ENCODE peak calls at places on chromosomes 7 and 10, in four cellular contexts. S is mesendoderm, F is IMR-90, T is PC-3. R is an unnamed sample.

GRCh38 chr7:25663877-25664276 is 435.6 kb upstream of the NPVF start:
- DNase-seq in S (no peak), F (no peak), T (no peak), R (no peak)

GRCh38 chr10:689433-690226 is at the start of gene DIP2C:
- DNase-seq in S (peak; percentile 70), F (peak; percentile 77), T (peak; percentile 44), R (no peak)

GRCh38 chr7:821688-822087 is 10.6 kb upstream of the SUN1 start:
- DNase-seq in S (no peak), F (no peak), T (no peak), R (no peak)

GRCh38 chr7:158407581-158408331 is 179.9 kb downstream of the PTPRN2 start:
- DNase-seq in S (peak; percentile 66), F (no peak), T (peak; percentile 71), R (no peak)

GRCh38 chr10:11339660-11340059 is 271.8 kb downstream of the USP6NL start:
- DNase-seq in S (no peak), F (no peak), T (no peak), R (no peak)

GRCh38 chr10:36677170-36677768 is 448.1 kb upstream of the ANKRD30A start:
- DNase-seq in S (no peak), F (peak; percentile 78), T (peak; percentile 90), R (no peak)

GRCh38 chr7:522071-522937 is 2.7 kb upstream of the PDGFA start:
- DNase-seq in S (peak; percentile 51), F (peak; percentile 32), T (peak; percentile 37), R (no peak)

GRCh38 chr10:91188889-91189288 is 31.6 kb upstream of the PCGF5 start:
- DNase-seq in S (peak; percentile 11), F (no peak), T (no peak), R (no peak)

GRCh38 chr7:128322040-128322643 is 21.6 kb downstream of the RBM28 start:
- DNase-seq in S (peak; percentile 55), F (peak; percentile 54), T (peak; percentile 53), R (no peak)

GRCh38 chr10:98262571-98262970 is 5.4 kb downstream of the LOXL4 start:
- DNase-seq in S (peak; percentile 77), F (peak; percentile 36), T (peak; percentile 70), R (peak; percentile 25)

GRCh38 chr10:27805215-27805614 is 59.6 kb upstream of the MKX start:
- DNase-seq in S (no peak), F (no peak), T (no peak), R (no peak)

GRCh38 chr7:121126801-121127534 is 138.5 kb downstream of the CPED1 start:
- DNase-seq in S (no peak), F (peak; percentile 27), T (peak; percentile 32), R (no peak)

GRCh38 chr7:115004121-115004520 is 82.2 kb downstream of the MDFIC start:
- DNase-seq in S (peak; percentile 26), F (peak; percentile 14), T (peak; percentile 85), R (no peak)

GRCh38 chr10:98263088-98263487 is 4.9 kb downstream of the LOXL4 start:
- DNase-seq in S (no peak), F (no peak), T (no peak), R (no peak)

GRCh38 chr7:95916573-95917371 is 144.4 kb downstream of the DYNC1I1 start:
- DNase-seq in S (peak; percentile 65), F (peak; percentile 58), T (peak; percentile 83), R (peak; percentile 57)

GRCh38 chr10:60446070-60446833 is 56.6 kb upstream of the ANK3 start:
- DNase-seq in S (no peak), F (no peak), T (peak; percentile 65), R (no peak)

GRCh38 chr10:1712314-1712713 is 25.0 kb downstream of the ADARB2 start:
- DNase-seq in S (no peak), F (no peak), T (no peak), R (no peak)

DNA sequence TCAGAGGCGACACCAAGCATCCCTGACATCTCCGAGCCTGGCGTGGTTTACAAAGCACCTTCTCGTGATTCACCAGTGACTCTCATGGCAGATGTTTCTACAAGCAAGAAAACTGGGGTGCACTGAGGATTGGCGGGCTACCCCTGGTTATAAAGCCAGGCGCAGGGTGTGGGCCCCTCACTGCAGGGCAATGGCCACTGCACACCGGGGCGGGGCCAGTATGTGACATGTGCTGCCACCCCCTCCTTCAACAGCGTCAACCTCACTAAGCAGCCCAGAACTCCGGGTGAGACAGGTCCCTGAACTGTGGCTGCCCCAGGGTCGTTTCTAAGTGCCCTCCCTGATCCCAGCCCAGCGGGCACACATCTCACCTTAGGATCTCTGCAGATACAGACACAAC is 63.8 kb downstream of the CHST15 start:
- DNase-seq in S (no peak), F (no peak), T (no peak), R (no peak)
- H3K4me1 ChIP-seq in S (peaks cover 6% of the 10 kb centered on the region), F (no peaks in the 10 kb centered on the region), T (peaks cover 7% of the 10 kb centered on the region), R (peaks cover 3% of the 10 kb centered on the region)

GRCh38 chr10:79241990-79242619 is 105.2 kb upstream of the PPIF start:
- DNase-seq in S (peak; percentile 81), F (peak; percentile 67), T (peak; percentile 93), R (no peak)
- H3K9ac ChIP-seq in S (peak overlapping the region; percentile 71), F (peak overlapping the region; percentile 2), T (peak overlapping the region; percentile 29), R (peak overlapping the region; percentile 74)

GRCh38 chr7:107978815-107979408 is 24.0 kb downstream of the LAMB1 start:
- DNase-seq in S (no peak), F (no peak), T (no peak), R (no peak)

GRCh38 chr7:107973861-107974260 is 29.1 kb downstream of the LAMB1 start:
- DNase-seq in S (no peak), F (no peak), T (no peak), R (no peak)

GRCh38 chr7:107975394-107976013 is 27.5 kb downstream of the LAMB1 start:
- DNase-seq in S (no peak), F (no peak), T (no peak), R (no peak)

GRCh38 chr7:107980171-107980570 is 22.8 kb downstream of the LAMB1 start:
- DNase-seq in S (no peak), F (no peak), T (no peak), R (no peak)

GRCh38 chr7:107976620-107977019 is 26.3 kb downstream of the LAMB1 start:
- DNase-seq in S (no peak), F (no peak), T (no peak), R (no peak)
- H3K4me1 ChIP-seq in S (no peaks in the 10 kb centered on the region), F (peaks cover 7% of the 10 kb centered on the region), T (no peaks in the 10 kb centered on the region), R (no peaks in the 10 kb centered on the region)

GRCh38 chr7:122300607-122301079 is 3.9 kb downstream of the FEZF1 start:
- DNase-seq in S (peak; percentile 21), F (no peak), T (no peak), R (no peak)

GRCh38 chr7:122299935-122300606 is 4.5 kb downstream of the FEZF1 start:
- DNase-seq in S (peak; percentile 23), F (no peak), T (no peak), R (no peak)

GRCh38 chr7:122298618-122299017 is 5.9 kb downstream of the FEZF1 start:
- DNase-seq in S (no peak), F (no peak), T (no peak), R (no peak)

GRCh38 chr7:122298131-122298530 is 6.4 kb downstream of the FEZF1 start:
- DNase-seq in S (no peak), F (no peak), T (no peak), R (no peak)

GRCh38 chr7:122299624-122299934 is 5.0 kb downstream of the FEZF1 start:
- DNase-seq in S (peak; percentile 51), F (no peak), T (no peak), R (no peak)
- H3K9ac ChIP-seq in S (peak overlapping the region; percentile 56), F (no peak overlapping the region), T (no peak overlapping the region), R (peak overlapping the region; percentile 43)

DNA sequence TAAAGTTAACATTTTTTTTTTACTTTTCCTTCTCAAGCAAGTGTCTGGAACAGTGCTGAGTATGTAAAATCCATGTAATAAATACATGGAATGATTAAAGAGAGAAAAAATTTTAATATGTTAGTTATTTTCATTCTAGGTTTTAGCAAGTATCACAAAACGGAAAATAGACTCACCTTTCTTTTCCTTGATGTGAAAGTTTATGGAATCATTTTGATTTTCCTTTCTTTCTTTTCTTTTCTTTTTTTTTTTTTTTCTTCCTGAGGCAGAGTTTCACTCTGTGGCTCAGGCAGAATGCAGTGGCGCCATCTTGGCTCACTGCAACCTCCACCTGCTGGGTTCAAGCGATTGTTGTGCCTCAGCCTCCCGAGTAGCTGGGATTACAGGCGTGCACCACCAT is 28.1 kb downstream of the SMNDC1 start:
- DNase-seq in S (no peak), F (no peak), T (no peak), R (no peak)
- H3K4me1 ChIP-seq in S (no peaks in the 10 kb centered on the region), F (peaks cover 1% of the 10 kb centered on the region), T (no peaks in the 10 kb centered on the region), R (no peaks in the 10 kb centered on the region)

GRCh38 chr7:45001138-45001694 is 1.2 kb downstream of the CCM2 start:
- DNase-seq in S (peak; percentile 67), F (no peak), T (peak; percentile 31), R (no peak)

GRCh38 chr7:45000096-45001032 is at the start of gene CCM2:
- DNase-seq in S (peak; percentile 49), F (peak; percentile 32), T (peak; percentile 40), R (no peak)

GRCh38 chr7:44999245-45000095 is 531 bp upstream of the CCM2 start:
- DNase-seq in S (peak; percentile 99), F (peak; percentile 99), T (peak; percentile 98), R (peak; percentile 100)

GRCh38 chr7:44995555-44996493 is 4.2 kb upstream of the CCM2 start:
- DNase-seq in S (no peak), F (no peak), T (no peak), R (no peak)

DNA sequence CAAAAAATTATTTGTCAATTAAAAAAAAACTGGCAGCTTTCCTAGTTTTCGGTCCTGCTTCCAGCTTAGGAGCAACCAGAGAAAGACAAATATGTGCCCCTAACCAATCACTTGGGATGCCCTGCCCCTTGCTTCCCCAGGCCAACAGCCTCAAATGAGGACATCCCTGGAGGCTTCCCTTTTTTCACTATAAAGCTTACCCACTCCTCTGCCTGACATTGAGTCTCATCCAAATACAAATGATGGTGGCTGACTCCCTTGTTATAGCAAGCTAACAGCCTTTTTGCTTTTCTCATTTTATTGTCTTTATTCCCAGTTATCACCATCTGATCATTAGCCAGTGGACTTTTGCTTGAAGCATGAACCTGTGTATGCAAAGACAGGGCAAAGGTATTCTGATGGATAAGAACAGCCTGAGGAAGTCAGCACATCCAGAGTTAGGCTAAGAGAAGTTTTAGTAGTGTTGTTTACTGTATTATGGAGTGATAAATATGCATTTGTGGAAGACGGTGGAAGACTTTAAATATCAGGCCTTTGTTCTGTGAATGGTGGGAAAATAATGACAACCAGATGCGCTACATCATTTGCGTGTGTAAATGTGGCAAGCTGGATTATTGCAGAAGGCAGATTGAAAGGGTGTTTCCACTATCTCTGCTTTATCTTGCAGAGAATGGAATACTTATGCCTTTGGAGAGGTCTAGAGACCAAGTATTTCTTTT is 1.7 kb upstream of the CCM2 start:
- DNase-seq in S (no peak), F (no peak), T (no peak), R (no peak)
- H3K9ac ChIP-seq in S (no peak overlapping the region), F (no peak overlapping the region), T (peak overlapping the region; percentile 78), R (no peak overlapping the region)

GRCh38 chr7:41889040-41889439 is 186.2 kb upstream of the INHBA start:
- DNase-seq in S (no peak), F (no peak), T (no peak), R (no peak)
- H3K4me1 ChIP-seq in S (peaks cover 2% of the 10 kb centered on the region), F (peaks cover 46% of the 10 kb centered on the region), T (peaks cover 28% of the 10 kb centered on the region), R (peaks cover 7% of the 10 kb centered on the region)